ENCODE peak calls at places on chromosomes 12 and 14, in six cellular contexts. E is activated T-helper 1 cell treated with anti-CD3 and anti-CD28 coated beads, Interleukin-12 subunit alpha, Interleukin-12 subunit beta, Interleukin-2, Interleukin-4 antibody, amounts not matched to agents 30 ng/mL and 10 ng/mL and 1 ng/mL, durations not matched to agents 14 hours and 24 hours and 36 hours; Q is CD4-positive, alpha-beta memory T cell; R is RPMI8226; F is NCI-H1436; Z is Right ventricle myocardium inferior. S is an unnamed sample.

GRCh38 chr12:14416658-14417057 is 51.2 kb downstream of the ATF7IP start:
- DNase-seq in E (peak; percentile 24), Q (peak; percentile 72), R (peak; percentile 72), F (peak; percentile 47), Z (no peak), S (no peak)

GRCh38 chr14:56423591-56423991 is 156.0 kb upstream of the TMEM260 start:
- DNase-seq in E (no peak), Q (no peak), R (no peak), F (no peak), Z (no peak), S (no peak)

GRCh38 chr14:34682787-34683321 is 31.5 kb downstream of the CFL2 start:
- DNase-seq in E (no peak), Q (no peak), R (no peak), F (no peak), Z (no peak), S (no peak)

GRCh38 chr12:9133243-9133938 is 17.7 kb upstream of the A2M start:
- DNase-seq in E (no peak), Q (no peak), R (no peak), F (no peak), Z (no peak), S (no peak)

GRCh38 chr12:26130728-26131127 is 5.9 kb upstream of the BHLHE41 start:
- DNase-seq in E (no peak), Q (no peak), R (peak; percentile 64), F (no peak), Z (no peak), S (no peak)

GRCh38 chr12:111635524-111635923 is 36.4 kb upstream of the ATXN2 start:
- DNase-seq in E (no peak), Q (no peak), R (no peak), F (no peak), Z (no peak), S (no peak)

GRCh38 chr12:110739488-110739887 is 3.2 kb downstream of the PPP1CC start:
- DNase-seq in E (no peak), Q (no peak), R (no peak), F (no peak), Z (no peak), S (no peak)

GRCh38 chr12:117024961-117025480 is 74.2 kb downstream of the TESC start:
- DNase-seq in E (no peak), Q (no peak), R (no peak), F (no peak), Z (no peak), S (no peak)

GRCh38 chr14:58587271-58587670 is 50.5 kb upstream of the DACT1 start:
- DNase-seq in E (no peak), Q (no peak), R (no peak), F (no peak), Z (no peak), S (no peak)

GRCh38 chr12:108090107-108090899 is 38.8 kb upstream of the WSCD2 start:
- DNase-seq in E (no peak), Q (no peak), R (peak; percentile 17), F (no peak), Z (no peak), S (no peak)

GRCh38 chr14:92471919-92472318 is 41.7 kb upstream of the RIN3 start:
- DNase-seq in E (no peak), Q (no peak), R (no peak), F (no peak), Z (no peak), S (peak; percentile 82)

GRCh38 chr14:36773136-36773540 is 111.5 kb downstream of the PAX9 start:
- DNase-seq in E (no peak), Q (no peak), R (no peak), F (peak; percentile 41), Z (no peak), S (peak; percentile 30)

GRCh38 chr12:92186038-92186470 is 40.4 kb upstream of the BTG1 start:
- DNase-seq in E (no peak), Q (peak; percentile 61), R (peak; percentile 11), F (no peak), Z (no peak), S (no peak)

GRCh38 chr14:43900173-43900655 is 606.9 kb downstream of the FSCB start:
- DNase-seq in E (no peak), Q (no peak), R (peak; percentile 17), F (no peak), Z (no peak), S (no peak)

GRCh38 chr12:132397934-132398385 is 68.6 kb upstream of the GALNT9 start:
- DNase-seq in E (no peak), Q (no peak), R (no peak), F (no peak), Z (peak; percentile 54), S (no peak)

GRCh38 chr12:6943387-6943718 is 263 bp upstream of the RNU7-1 start:
- DNase-seq in E (peak; percentile 75), Q (peak; percentile 95), R (peak; percentile 90), F (peak; percentile 88), Z (peak; percentile 84), S (peak; percentile 89)

GRCh38 chr12:89333564-89334252 is 18.6 kb downstream of the DUSP6 start:
- DNase-seq in E (no peak), Q (no peak), R (peak; percentile 68), F (no peak), Z (no peak), S (peak; percentile 41)

GRCh38 chr14:36517242-36518030 is 2.6 kb downstream of the NKX2-1 start:
- DNase-seq in E (no peak), Q (no peak), R (no peak), F (no peak), Z (no peak), S (no peak)

GRCh38 chr12:46711756-46712155 is 114.0 kb downstream of the SLC38A4 start:
- DNase-seq in E (no peak), Q (no peak), R (no peak), F (no peak), Z (no peak), S (no peak)

GRCh38 chr14:106459971-106460730 is 933.8 kb downstream of the TMEM121 start:
- DNase-seq in E (peak; percentile 45), Q (peak; percentile 68), R (no peak), F (peak; percentile 19), Z (peak; percentile 34), S (peak; percentile 27)

GRCh38 chr12:28574746-28575592 is 384.7 kb downstream of the CCDC91 start:
- DNase-seq in E (no peak), Q (no peak), R (no peak), F (no peak), Z (no peak), S (no peak)

GRCh38 chr12:107399061-107399460 is 286.5 kb upstream of the PWP1 start:
- DNase-seq in E (no peak), Q (no peak), R (no peak), F (no peak), Z (no peak), S (no peak)

GRCh38 chr12:8036366-8036765 is 3.9 kb downstream of the FOXJ2 start:
- DNase-seq in E (no peak), Q (no peak), R (no peak), F (no peak), Z (no peak), S (no peak)

GRCh38 chr12:25241171-25242020 is 9.3 kb downstream of the KRAS start:
- DNase-seq in E (no peak), Q (peak; percentile 67), R (peak; percentile 61), F (peak; percentile 26), Z (no peak), S (peak; percentile 54)

GRCh38 chr12:113109360-113109759 is 26.2 kb downstream of the RASAL1 start:
- DNase-seq in E (no peak), Q (no peak), R (no peak), F (no peak), Z (no peak), S (no peak)

GRCh38 chr12:39723831-39724230 is 104.2 kb upstream of the ABCD2 start:
- DNase-seq in E (no peak), Q (no peak), R (no peak), F (no peak), Z (no peak), S (no peak)

GRCh38 chr12:127389923-127390322 is 877.0 kb upstream of the TMEM132C start:
- DNase-seq in E (no peak), Q (no peak), R (no peak), F (no peak), Z (no peak), S (peak; percentile 47)

GRCh38 chr14:74620497-74620921 is 8.5 kb upstream of the LTBP2 start:
- DNase-seq in E (no peak), Q (peak; percentile 65), R (no peak), F (no peak), Z (no peak), S (peak; percentile 56)

GRCh38 chr14:73465833-73466532 is 7.6 kb upstream of the NUMB start:
- DNase-seq in E (no peak), Q (no peak), R (no peak), F (no peak), Z (no peak), S (no peak)

GRCh38 chr14:92688434-92689375 is 59.7 kb downstream of the LGMN start:
- DNase-seq in E (no peak), Q (no peak), R (no peak), F (no peak), Z (no peak), S (no peak)

GRCh38 chr12:9327307-9327706 is 119.1 kb upstream of the PZP start:
- DNase-seq in E (no peak), Q (no peak), R (no peak), F (no peak), Z (no peak), S (no peak)

GRCh38 chr12:130418261-130418660 is 80.6 kb downstream of the PIWIL1 start:
- DNase-seq in E (no peak), Q (no peak), R (no peak), F (no peak), Z (no peak), S (no peak)

GRCh38 chr12:19561411-19561961 is 122.2 kb downstream of the AEBP2 start:
- DNase-seq in E (no peak), Q (no peak), R (no peak), F (no peak), Z (no peak), S (no peak)

GRCh38 chr12:105428793-105429192 is 98.3 kb downstream of the C12orf75 start:
- DNase-seq in E (no peak), Q (no peak), R (no peak), F (no peak), Z (no peak), S (no peak)

GRCh38 chr12:109542876-109543275 is 30.4 kb downstream of the MMAB start:
- DNase-seq in E (no peak), Q (no peak), R (no peak), F (no peak), Z (peak; percentile 17), S (no peak)

GRCh38 chr12:89208661-89209096 is 143.6 kb downstream of the DUSP6 start:
- DNase-seq in E (no peak), Q (no peak), R (no peak), F (no peak), Z (no peak), S (no peak)

GRCh38 chr12:122421263-122421814 is 1.1 kb downstream of the CLIP1 start:
- DNase-seq in E (no peak), Q (no peak), R (peak; percentile 65), F (no peak), Z (no peak), S (no peak)

GRCh38 chr12:92566448-92567040 is 136.2 kb upstream of the PLEKHG7 start:
- DNase-seq in E (no peak), Q (no peak), R (no peak), F (no peak), Z (no peak), S (no peak)

GRCh38 chr12:77190022-77190421 is 124.7 kb upstream of the E2F7 start:
- DNase-seq in E (no peak), Q (no peak), R (no peak), F (no peak), Z (no peak), S (no peak)

GRCh38 chr12:63276537-63277365 is 125.8 kb upstream of the AVPR1A start:
- DNase-seq in E (no peak), Q (no peak), R (peak; percentile 58), F (peak; percentile 10), Z (no peak), S (peak; percentile 57)